ENCODE peak calls at places on chromosomes 1 and 21, in seven cellular contexts. One of them, this sample, is unnamed.

GRCh38 chr1:185238447-185238846 is 78.6 kb downstream of the IVNS1ABP start:
- DNase-seq in lower lobe of right lung: no peak
- DNase-seq in NAMALWA: peak
- DNase-seq in stimulated activated naive B cell treated with anti-CD40 and anti-IgM and Interleukin-4, amounts not matched to agents 10 μg/mL and 1 μg/mL and 100 μg/mL, for 72 hours: no peak
- DNase-seq in NCI-H1417: no peak
- DNase-seq in nephron progenitor cell: no peak
- DNase-seq in stimulated activated CD8-positive, alpha-beta memory T cell treated with anti-CD3 and anti-CD28 coated beads, Interleukin-15, amount 100 ng/mL, for 1 hour: no peak
- DNase-seq in this sample: no peak

GRCh38 chr1:84712288-84712874 is 22.1 kb upstream of the SSX2IP start:
- DNase-seq in lower lobe of right lung: no peak
- DNase-seq in stimulated activated naive B cell treated with anti-CD40 and anti-IgM and Interleukin-4, amounts not matched to agents 10 μg/mL and 1 μg/mL and 100 μg/mL, for 72 hours: no peak
- DNase-seq in stimulated activated CD8-positive, alpha-beta memory T cell treated with anti-CD3 and anti-CD28 coated beads, Interleukin-15, amount 100 ng/mL, for 1 hour: no peak
- DNase-seq in NAMALWA: no peak
- DNase-seq in NCI-H1417: no peak
- DNase-seq in nephron progenitor cell: no peak
- DNase-seq in this sample: no peak

GRCh38 chr1:8889925-8890785 is 11.7 kb upstream of the ENO1 start:
- DNase-seq in stimulated activated naive B cell treated with anti-CD40 and anti-IgM and Interleukin-4, amounts not matched to agents 10 μg/mL and 1 μg/mL and 100 μg/mL, for 72 hours: no peak
- DNase-seq in nephron progenitor cell: no peak
- DNase-seq in NCI-H1417: no peak
- DNase-seq in lower lobe of right lung: peak
- DNase-seq in stimulated activated CD8-positive, alpha-beta memory T cell treated with anti-CD3 and anti-CD28 coated beads, Interleukin-15, amount 100 ng/mL, for 1 hour: no peak
- DNase-seq in NAMALWA: no peak
- DNase-seq in this sample: peak

GRCh38 chr21:45365608-45366241 is 39.2 kb upstream of the COL18A1 start:
- DNase-seq in stimulated activated CD8-positive, alpha-beta memory T cell treated with anti-CD3 and anti-CD28 coated beads, Interleukin-15, amount 100 ng/mL, for 1 hour: no peak
- DNase-seq in stimulated activated naive B cell treated with anti-CD40 and anti-IgM and Interleukin-4, amounts not matched to agents 10 μg/mL and 1 μg/mL and 100 μg/mL, for 72 hours: no peak
- DNase-seq in nephron progenitor cell: no peak
- DNase-seq in NAMALWA: no peak
- DNase-seq in NCI-H1417: no peak
- DNase-seq in lower lobe of right lung: no peak
- DNase-seq in this sample: no peak

GRCh38 chr1:217181205-217181746 is 449.6 kb downstream of the GPATCH2 start:
- DNase-seq in NCI-H1417: no peak
- DNase-seq in nephron progenitor cell: no peak
- DNase-seq in NAMALWA: no peak
- DNase-seq in stimulated activated CD8-positive, alpha-beta memory T cell treated with anti-CD3 and anti-CD28 coated beads, Interleukin-15, amount 100 ng/mL, for 1 hour: no peak
- DNase-seq in stimulated activated naive B cell treated with anti-CD40 and anti-IgM and Interleukin-4, amounts not matched to agents 10 μg/mL and 1 μg/mL and 100 μg/mL, for 72 hours: no peak
- DNase-seq in lower lobe of right lung: no peak
- DNase-seq in this sample: no peak

GRCh38 chr1:210358511-210359148 is 29.9 kb downstream of the HHAT start:
- DNase-seq in lower lobe of right lung: no peak
- DNase-seq in NCI-H1417: no peak
- DNase-seq in NAMALWA: no peak
- DNase-seq in stimulated activated naive B cell treated with anti-CD40 and anti-IgM and Interleukin-4, amounts not matched to agents 10 μg/mL and 1 μg/mL and 100 μg/mL, for 72 hours: no peak
- DNase-seq in stimulated activated CD8-positive, alpha-beta memory T cell treated with anti-CD3 and anti-CD28 coated beads, Interleukin-15, amount 100 ng/mL, for 1 hour: no peak
- DNase-seq in nephron progenitor cell: no peak
- DNase-seq in this sample: no peak

GRCh38 chr1:1758692-1759455 is 19.4 kb downstream of the NADK start:
- DNase-seq in NCI-H1417: peak
- DNase-seq in stimulated activated CD8-positive, alpha-beta memory T cell treated with anti-CD3 and anti-CD28 coated beads, Interleukin-15, amount 100 ng/mL, for 1 hour: no peak
- DNase-seq in lower lobe of right lung: peak
- DNase-seq in nephron progenitor cell: no peak
- DNase-seq in stimulated activated naive B cell treated with anti-CD40 and anti-IgM and Interleukin-4, amounts not matched to agents 10 μg/mL and 1 μg/mL and 100 μg/mL, for 72 hours: no peak
- DNase-seq in NAMALWA: no peak
- DNase-seq in this sample: peak

GRCh38 chr1:88741413-88741812 is 57.3 kb downstream of the PKN2 start:
- DNase-seq in NAMALWA: no peak
- DNase-seq in lower lobe of right lung: no peak
- DNase-seq in NCI-H1417: no peak
- DNase-seq in stimulated activated naive B cell treated with anti-CD40 and anti-IgM and Interleukin-4, amounts not matched to agents 10 μg/mL and 1 μg/mL and 100 μg/mL, for 72 hours: no peak
- DNase-seq in stimulated activated CD8-positive, alpha-beta memory T cell treated with anti-CD3 and anti-CD28 coated beads, Interleukin-15, amount 100 ng/mL, for 1 hour: no peak
- DNase-seq in nephron progenitor cell: no peak
- DNase-seq in this sample: no peak

GRCh38 chr1:25816112-25816718 is 3.5 kb upstream of the MTFR1L start:
- DNase-seq in lower lobe of right lung: no peak
- DNase-seq in stimulated activated naive B cell treated with anti-CD40 and anti-IgM and Interleukin-4, amounts not matched to agents 10 μg/mL and 1 μg/mL and 100 μg/mL, for 72 hours: no peak
- DNase-seq in nephron progenitor cell: no peak
- DNase-seq in stimulated activated CD8-positive, alpha-beta memory T cell treated with anti-CD3 and anti-CD28 coated beads, Interleukin-15, amount 100 ng/mL, for 1 hour: no peak
- DNase-seq in NCI-H1417: no peak
- DNase-seq in NAMALWA: no peak
- DNase-seq in this sample: no peak

GRCh38 chr1:72037745-72038343 is 244.5 kb downstream of the NEGR1 start:
- DNase-seq in NAMALWA: peak
- DNase-seq in stimulated activated naive B cell treated with anti-CD40 and anti-IgM and Interleukin-4, amounts not matched to agents 10 μg/mL and 1 μg/mL and 100 μg/mL, for 72 hours: peak
- DNase-seq in lower lobe of right lung: no peak
- DNase-seq in nephron progenitor cell: peak
- DNase-seq in stimulated activated CD8-positive, alpha-beta memory T cell treated with anti-CD3 and anti-CD28 coated beads, Interleukin-15, amount 100 ng/mL, for 1 hour: no peak
- DNase-seq in NCI-H1417: peak
- DNase-seq in this sample: no peak

GRCh38 chr1:215018555-215018954 is 64.0 kb upstream of the KCNK2 start:
- DNase-seq in stimulated activated CD8-positive, alpha-beta memory T cell treated with anti-CD3 and anti-CD28 coated beads, Interleukin-15, amount 100 ng/mL, for 1 hour: no peak
- DNase-seq in NAMALWA: no peak
- DNase-seq in lower lobe of right lung: no peak
- DNase-seq in stimulated activated naive B cell treated with anti-CD40 and anti-IgM and Interleukin-4, amounts not matched to agents 10 μg/mL and 1 μg/mL and 100 μg/mL, for 72 hours: no peak
- DNase-seq in nephron progenitor cell: no peak
- DNase-seq in NCI-H1417: no peak
- DNase-seq in this sample: no peak

GRCh38 chr1:65292861-65293593 is 16.3 kb upstream of the DNAJC6 start:
- DNase-seq in nephron progenitor cell: no peak
- DNase-seq in NAMALWA: no peak
- DNase-seq in stimulated activated naive B cell treated with anti-CD40 and anti-IgM and Interleukin-4, amounts not matched to agents 10 μg/mL and 1 μg/mL and 100 μg/mL, for 72 hours: no peak
- DNase-seq in stimulated activated CD8-positive, alpha-beta memory T cell treated with anti-CD3 and anti-CD28 coated beads, Interleukin-15, amount 100 ng/mL, for 1 hour: no peak
- DNase-seq in lower lobe of right lung: no peak
- DNase-seq in NCI-H1417: no peak
- DNase-seq in this sample: no peak

GRCh38 chr1:8671313-8671917 is 146.0 kb downstream of the RERE start:
- DNase-seq in stimulated activated CD8-positive, alpha-beta memory T cell treated with anti-CD3 and anti-CD28 coated beads, Interleukin-15, amount 100 ng/mL, for 1 hour: no peak
- DNase-seq in nephron progenitor cell: peak
- DNase-seq in NCI-H1417: peak
- DNase-seq in NAMALWA: peak
- DNase-seq in stimulated activated naive B cell treated with anti-CD40 and anti-IgM and Interleukin-4, amounts not matched to agents 10 μg/mL and 1 μg/mL and 100 μg/mL, for 72 hours: no peak
- DNase-seq in lower lobe of right lung: no peak
- DNase-seq in this sample: peak

GRCh38 chr1:1148061-1148460 is 25.6 kb upstream of the TTLL10 start:
- DNase-seq in NAMALWA: no peak
- DNase-seq in stimulated activated CD8-positive, alpha-beta memory T cell treated with anti-CD3 and anti-CD28 coated beads, Interleukin-15, amount 100 ng/mL, for 1 hour: no peak
- DNase-seq in nephron progenitor cell: no peak
- DNase-seq in stimulated activated naive B cell treated with anti-CD40 and anti-IgM and Interleukin-4, amounts not matched to agents 10 μg/mL and 1 μg/mL and 100 μg/mL, for 72 hours: no peak
- DNase-seq in lower lobe of right lung: no peak
- DNase-seq in NCI-H1417: no peak
- DNase-seq in this sample: no peak

GRCh38 chr21:27580276-27580675 is 613.4 kb upstream of the ADAMTS5 start:
- DNase-seq in stimulated activated naive B cell treated with anti-CD40 and anti-IgM and Interleukin-4, amounts not matched to agents 10 μg/mL and 1 μg/mL and 100 μg/mL, for 72 hours: no peak
- DNase-seq in NCI-H1417: no peak
- DNase-seq in nephron progenitor cell: no peak
- DNase-seq in lower lobe of right lung: no peak
- DNase-seq in NAMALWA: no peak
- DNase-seq in stimulated activated CD8-positive, alpha-beta memory T cell treated with anti-CD3 and anti-CD28 coated beads, Interleukin-15, amount 100 ng/mL, for 1 hour: no peak
- DNase-seq in this sample: no peak